ENCODE peak calls at places on chromosome 7, in six cellular contexts. P, Z, C, R, Q and G are unnamed samples.

GRCh38 chr7:94792270-94792669 is 115.1 kb upstream of the PPP1R9A start:
- ATAC-seq in Z (no peak), Q (no peak), C (no peak), P (no peak), R (no peak), G (no peak)

GRCh38 chr7:38502289-38502688 is 128.9 kb downstream of the AMPH start:
- ATAC-seq in Q (no peak), P (no peak), Z (no peak), C (no peak), R (no peak), G (no peak)

GRCh38 chr7:113824117-113824823 is 94.5 kb downstream of the PPP1R3A start:
- ATAC-seq in C (peak; percentile 34), Q (no peak), R (no peak), P (no peak), Z (no peak), G (no peak)

GRCh38 chr7:151936207-151936606 is 20.0 kb upstream of the GALNTL5 start:
- ATAC-seq in C (no peak), R (peak; percentile 81), Q (no peak), P (peak; percentile 6), Z (no peak), G (no peak)

GRCh38 chr7:77935652-77936348 is 137.2 kb downstream of the PHTF2 start:
- ATAC-seq in C (no peak), R (no peak), P (no peak), Q (no peak), Z (no peak), G (no peak)

GRCh38 chr7:23654508-23654907 is 25.5 kb upstream of the FAM221A start:
- ATAC-seq in C (no peak), Z (peak; percentile 48), P (no peak), R (no peak), Q (no peak), G (no peak)

GRCh38 chr7:24720283-24720682 is 37.0 kb downstream of the GSDME start:
- ATAC-seq in C (no peak), Q (no peak), Z (no peak), P (no peak), R (no peak), G (no peak)

GRCh38 chr7:22849662-22850061 is 27.0 kb upstream of the TOMM7 start:
- ATAC-seq in C (no peak), Z (no peak), R (no peak), Q (no peak), P (no peak), G (no peak)

GRCh38 chr7:94368371-94368791 is 26.3 kb upstream of the COL1A2 start:
- ATAC-seq in Z (no peak), Q (no peak), R (no peak), C (peak; percentile 47), P (peak; percentile 68), G (peak; percentile 74)

GRCh38 chr7:50068026-50068425 is 25.0 kb downstream of the ZPBP start:
- ATAC-seq in C (no peak), P (peak; percentile 74), Q (peak; percentile 83), Z (peak; percentile 69), R (no peak), G (no peak)

GRCh38 chr7:119982884-119983283 is 290.1 kb upstream of the KCND2 start:
- ATAC-seq in R (no peak), Z (no peak), C (no peak), Q (no peak), P (no peak), G (no peak)

GRCh38 chr7:504221-505081 is 15.2 kb downstream of the PDGFA start:
- ATAC-seq in Z (peak; percentile 35), R (no peak), C (no peak), P (peak; percentile 49), Q (no peak), G (no peak)

GRCh38 chr7:108308913-108309312 is 147.3 kb downstream of the NRCAM start:
- ATAC-seq in R (peak; percentile 38), P (no peak), Z (no peak), C (no peak), Q (peak; percentile 93), G (peak; percentile 22)

GRCh38 chr7:105788816-105789349 is 87.5 kb downstream of the ATXN7L1 start:
- ATAC-seq in C (no peak), Q (no peak), Z (no peak), R (no peak), P (no peak), G (no peak)

GRCh38 chr7:84136809-84137208 is 57.8 kb downstream of the SEMA3A start:
- ATAC-seq in R (no peak), P (no peak), Z (no peak), Q (no peak), C (no peak), G (no peak)

GRCh38 chr7:24907311-24907886 is 72.6 kb downstream of the OSBPL3 start:
- ATAC-seq in C (no peak), R (peak; percentile 65), P (no peak), Q (peak; percentile 82), Z (peak; percentile 83), G (no peak)

GRCh38 chr7:113137241-113137640 is 18.9 kb upstream of the SMIM30 start:
- ATAC-seq in Z (no peak), Q (no peak), P (no peak), R (no peak), C (no peak), G (no peak)

GRCh38 chr7:33550979-33551378 is 354.4 kb upstream of the BMPER start:
- ATAC-seq in Q (no peak), C (no peak), Z (no peak), R (no peak), P (no peak), G (no peak)

GRCh38 chr7:29968683-29969457 is 20.7 kb downstream of the SCRN1 start:
- ATAC-seq in R (no peak), Q (no peak), Z (no peak), P (no peak), C (no peak), G (no peak)

GRCh38 chr7:121327671-121328070 is 1.1 kb upstream of the WNT16 start:
- ATAC-seq in R (no peak), Q (no peak), C (no peak), Z (no peak), P (no peak), G (no peak)

GRCh38 chr7:29900745-29901144 is 88.9 kb downstream of the SCRN1 start:
- ATAC-seq in Z (peak; percentile 68), Q (no peak), P (no peak), R (no peak), C (no peak), G (no peak)

GRCh38 chr7:108080094-108080656 is 50.0 kb downstream of the LAMB4 start:
- ATAC-seq in R (no peak), C (no peak), Z (no peak), Q (no peak), P (no peak), G (no peak)

GRCh38 chr7:28076421-28077163 is 104.0 kb downstream of the JAZF1 start:
- ATAC-seq in Z (no peak), Q (no peak), P (no peak), C (no peak), R (no peak), G (no peak)

GRCh38 chr7:122885583-122886356 is 490 bp downstream of the CADPS2 start:
- ATAC-seq in P (peak; percentile 32), Z (peak; percentile 70), C (peak; percentile 54), R (no peak), Q (peak; percentile 59), G (peak; percentile 51)

GRCh38 chr7:50610521-50611277 is 45.5 kb upstream of the DDC start:
- ATAC-seq in Q (no peak), P (no peak), R (peak; percentile 64), Z (no peak), C (peak; percentile 32), G (no peak)

GRCh38 chr7:2985866-2986265 is 57.8 kb downstream of the CARD11 start:
- ATAC-seq in Z (no peak), P (no peak), C (no peak), R (no peak), Q (no peak), G (no peak)

GRCh38 chr7:117014673-117015133 is 61.4 kb downstream of the ST7 start:
- ATAC-seq in Z (peak; percentile 79), C (peak; percentile 95), R (no peak), Q (peak; percentile 68), P (peak; percentile 93), G (no peak)

GRCh38 chr7:134298902-134299683 is 17.6 kb downstream of the SLC35B4 start:
- ATAC-seq in Q (no peak), Z (no peak), P (peak; percentile 46), C (no peak), R (no peak), G (peak; percentile 80)

GRCh38 chr7:108488902-108489538 is 32.8 kb upstream of the NRCAM start:
- ATAC-seq in P (no peak), C (no peak), Z (no peak), Q (no peak), R (no peak), G (no peak)

GRCh38 chr7:137975223-137975622 is 26.7 kb downstream of the CREB3L2 start:
- ATAC-seq in Q (no peak), P (peak; percentile 7), C (peak; percentile 75), Z (no peak), R (no peak), G (peak; percentile 50)

GRCh38 chr7:25496394-25497103 is 268.3 kb upstream of the NPVF start:
- ATAC-seq in R (no peak), C (peak; percentile 27), Z (no peak), Q (no peak), P (peak; percentile 17), G (no peak)

GRCh38 chr7:91089382-91089963 is 174.8 kb upstream of the FZD1 start:
- ATAC-seq in Q (peak; percentile 55), P (peak; percentile 91), Z (no peak), C (peak; percentile 39), R (peak; percentile 46), G (peak; percentile 51)

GRCh38 chr7:1713502-1714484 is 43.7 kb downstream of the ELFN1 start:
- ATAC-seq in P (no peak), C (peak; percentile 78), Q (no peak), R (no peak), Z (no peak), G (no peak)

GRCh38 chr7:108211382-108212201 is 81.4 kb upstream of the LAMB4 start:
- ATAC-seq in R (peak; percentile 40), C (no peak), Z (peak; percentile 80), Q (peak; percentile 97), P (no peak), G (no peak)

GRCh38 chr7:105098863-105099515 is 85.0 kb downstream of the KMT2E start:
- ATAC-seq in Z (no peak), C (no peak), Q (peak; percentile 92), P (peak; percentile 29), R (peak; percentile 89), G (no peak)

GRCh38 chr7:40570218-40570617 is 435.4 kb downstream of the SUGCT start:
- ATAC-seq in Z (no peak), R (no peak), P (no peak), C (no peak), Q (no peak), G (no peak)

GRCh38 chr7:148327379-148327778 is 263.2 kb upstream of the C7orf33 start:
- ATAC-seq in Z (no peak), R (no peak), P (peak; percentile 87), C (no peak), Q (peak; percentile 88), G (no peak)

GRCh38 chr7:93736970-93737369 is 153.6 kb downstream of the TFPI2 start:
- ATAC-seq in R (no peak), Z (no peak), Q (no peak), C (no peak), P (no peak), G (no peak)

GRCh38 chr7:3097734-3098133 is 54.1 kb upstream of the CARD11 start:
- ATAC-seq in Q (no peak), P (no peak), R (no peak), C (no peak), Z (no peak), G (no peak)

GRCh38 chr7:128236924-128237586 is 4.0 kb upstream of the LEP start:
- ATAC-seq in Z (no peak), Q (peak; percentile 96), C (peak; percentile 18), R (peak; percentile 77), P (peak; percentile 75), G (no peak)